ENCODE peak calls at places on chromosomes 16 and 17, in nine cellular contexts. C is T-helper 2 cell, B is hippocampal formation, E is NCI-H1436, U is uterus, Y is left ventricle myocardium inferior, G is GM23338, Q is breast epithelium, I is fibroblast of mammary gland. X is an unnamed sample.

GRCh38 chr16:56606688-56607618 is 1.4 kb upstream of the MT2A start:
- DNase-seq in E (no peak), U (peak; percentile 92), G (peak; percentile 40), C (no peak), B (no peak), I (peak; percentile 100), Q (peak; percentile 96), Y (peak; percentile 68), X (no peak)

GRCh38 chr16:31243734-31244670 is 15.8 kb upstream of the ITGAM start:
- DNase-seq in Q (no peak), B (peak; percentile 5), E (no peak), U (no peak), I (no peak), C (no peak), G (no peak), Y (no peak), X (no peak)

GRCh38 chr16:57889960-57890751 is 80.8 kb downstream of the CNGB1 start:
- DNase-seq in C (no peak), Y (no peak), U (no peak), Q (no peak), E (no peak), B (no peak), G (no peak), I (peak; percentile 64), X (no peak)

GRCh38 chr17:76107507-76107906 is 3.9 kb upstream of the EXOC7 start:
- DNase-seq in U (no peak), B (no peak), Y (no peak), I (peak; percentile 22), G (no peak), E (no peak), Q (no peak), C (no peak), X (no peak)

GRCh38 chr17:58277726-58278595 is 2.8 kb downstream of the MPO start:
- DNase-seq in E (no peak), Q (no peak), Y (no peak), U (no peak), B (no peak), G (no peak), I (no peak), C (no peak), X (peak; percentile 4)

GRCh38 chr16:67936876-67937605 is 391 bp upstream of the PSMB10 start:
- DNase-seq in B (peak; percentile 28), G (no peak), I (no peak), C (no peak), Y (no peak), Q (peak; percentile 56), E (no peak), U (no peak), X (no peak)

GRCh38 chr17:62703776-62704380 is 76.4 kb downstream of the MRC2 start:
- DNase-seq in Q (no peak), Y (peak; percentile 77), E (peak; percentile 77), U (peak; percentile 56), G (peak; percentile 87), I (peak; percentile 51), C (peak; percentile 53), B (peak; percentile 55), X (peak; percentile 88)

GRCh38 chr17:59669411-59669810 is 37.8 kb downstream of the PTRH2 start:
- DNase-seq in Q (no peak), Y (no peak), G (no peak), I (no peak), B (no peak), U (no peak), C (no peak), E (no peak), X (no peak)

GRCh38 chr16:88938119-88938932 is 38.7 kb downstream of the CBFA2T3 start:
- DNase-seq in I (no peak), G (no peak), E (no peak), Y (no peak), C (no peak), B (no peak), Q (no peak), U (no peak), X (no peak)